ENCODE peak calls at places on chromosomes 4 and X, in ten cellular contexts. Z is stimulated activated CD4-positive, alpha-beta T cell treated with anti-CD3 and anti-CD28 coated beads, Interleukin-2, amount 100 ng/mL, for 48 hours; O is activated CD4-positive, alpha-beta T cell treated with anti-CD3 and anti-CD28 coated beads for 48 hours; L is CD14-positive monocyte; I is CD8-positive, alpha-beta memory T cell; K is GM20000; F is activated T-cell treated with anti-CD3 and anti-CD28 coated beads for 48 hours; M is T-cell; H is HL-60; W is activated naive CD8-positive, alpha-beta T cell treated with anti-CD3 and anti-CD28 coated beads, Interleukin-2, amount 10 ng/mL, durations not matched to agents 7 days and 5 days. E is an unnamed sample.

GRCh38 chr4:17723648-17724047 is 57.8 kb downstream of the FAM184B start:
- DNase-seq in Z (no peak), O (no peak), L (no peak), I (no peak), K (no peak), F (no peak), M (no peak), H (no peak), W (no peak), E (no peak)

GRCh38 chrX:110125435-110125834 is 122.5 kb downstream of the TMEM164 start:
- DNase-seq in Z (no peak), O (no peak), L (no peak), I (no peak), K (no peak), F (no peak), M (no peak), H (no peak), W (no peak), E (no peak)

GRCh38 chrX:37420756-37421155 is 71.6 kb downstream of the PRRG1 start:
- DNase-seq in Z (no peak), O (no peak), L (no peak), I (no peak), K (no peak), F (no peak), M (no peak), H (no peak), W (no peak), E (no peak)

GRCh38 chrX:39874202-39874816 is 223.4 kb downstream of the BCOR start:
- DNase-seq in Z (peak), O (peak), L (no peak), I (no peak), K (peak), F (peak), M (no peak), H (no peak), W (no peak), E (no peak)

GRCh38 chrX:150257348-150258175 is 105.6 kb upstream of the MAMLD1 start:
- DNase-seq in Z (no peak), O (no peak), L (no peak), I (no peak), K (no peak), F (no peak), M (no peak), H (no peak), W (no peak), E (no peak)

GRCh38 chrX:51144828-51145442 is 187.7 kb upstream of the NUDT10 start:
- DNase-seq in Z (peak), O (peak), L (no peak), I (no peak), K (peak), F (no peak), M (peak), H (no peak), W (no peak), E (no peak)

GRCh38 chrX:48540480-48540879 is 966 bp downstream of the TBC1D25 start:
- DNase-seq in Z (no peak), O (no peak), L (no peak), I (no peak), K (no peak), F (no peak), M (no peak), H (no peak), W (no peak), E (no peak)

GRCh38 chr4:29983890-29984289 is 736.3 kb upstream of the PCDH7 start:
- DNase-seq in Z (no peak), O (no peak), L (no peak), I (no peak), K (no peak), F (no peak), M (no peak), H (no peak), W (no peak), E (no peak)

GRCh38 chr4:60562353-60562752 is 637.8 kb upstream of the ADGRL3 start:
- DNase-seq in Z (no peak), O (no peak), L (no peak), I (no peak), K (no peak), F (no peak), M (no peak), H (no peak), W (no peak), E (no peak)

GRCh38 chr4:84849051-84849640 is 117.3 kb downstream of the WDFY3 start:
- DNase-seq in Z (no peak), O (no peak), L (no peak), I (no peak), K (no peak), F (no peak), M (no peak), H (no peak), W (no peak), E (no peak)

GRCh38 chr4:125022855-125023501 is 291.8 kb upstream of the FAT4 start:
- DNase-seq in Z (no peak), O (no peak), L (no peak), I (no peak), K (no peak), F (no peak), M (no peak), H (no peak), W (no peak), E (no peak)

GRCh38 chr4:28686618-28687017 is 1826.0 kb downstream of the STIM2 start:
- DNase-seq in Z (no peak), O (peak), L (no peak), I (no peak), K (peak), F (no peak), M (no peak), H (peak), W (no peak), E (no peak)

GRCh38 chrX:41265615-41266014 is 68.3 kb upstream of the DDX3X start:
- DNase-seq in Z (peak), O (peak), L (peak), I (peak), K (no peak), F (peak), M (peak), H (no peak), W (peak), E (no peak)

GRCh38 chr4:141410839-141411238 is 190.1 kb downstream of the ZNF330 start:
- DNase-seq in Z (no peak), O (no peak), L (no peak), I (no peak), K (no peak), F (no peak), M (no peak), H (no peak), W (no peak), E (no peak)

GRCh38 chr4:31107362-31107761 is 387.2 kb downstream of the PCDH7 start:
- DNase-seq in Z (no peak), O (no peak), L (no peak), I (no peak), K (no peak), F (no peak), M (no peak), H (no peak), W (no peak), E (no peak)